ENCODE peak calls at places on chromosome 12, in ten cellular contexts. One of them, this sample, is unnamed.

GRCh38 chr12:32755051-32755653 is 545 bp downstream of the YARS2 start:
- DNase-seq in GM10248: peak
- DNase-seq in GM12864: peak
- DNase-seq in cardiac fibroblast: peak
- DNase-seq in type B pancreatic cell: peak
- DNase-seq in GM20000: peak
- DNase-seq in left lung: peak
- DNase-seq in fibroblast of pulmonary artery: peak
- DNase-seq in progenitor cell of endocrine pancreas: peak
- DNase-seq in breast epithelium: peak
- DNase-seq in this sample: no peak

GRCh38 chr12:48075833-48076232 is 30.0 kb downstream of the SENP1 start:
- DNase-seq in GM12864: no peak
- DNase-seq in GM10248: no peak
- DNase-seq in cardiac fibroblast: no peak
- DNase-seq in type B pancreatic cell: no peak
- DNase-seq in progenitor cell of endocrine pancreas: no peak
- DNase-seq in breast epithelium: no peak
- DNase-seq in GM20000: no peak
- DNase-seq in fibroblast of pulmonary artery: no peak
- DNase-seq in left lung: no peak
- DNase-seq in this sample: no peak

GRCh38 chr12:18479266-18479665 is 217.9 kb downstream of the PIK3C2G start:
- DNase-seq in breast epithelium: no peak
- DNase-seq in type B pancreatic cell: no peak
- DNase-seq in GM20000: no peak
- DNase-seq in GM12864: no peak
- DNase-seq in fibroblast of pulmonary artery: no peak
- DNase-seq in progenitor cell of endocrine pancreas: no peak
- DNase-seq in GM10248: no peak
- DNase-seq in left lung: no peak
- DNase-seq in cardiac fibroblast: no peak
- DNase-seq in this sample: no peak

GRCh38 chr12:121580959-121581680 is at the start of gene KDM2B:
- DNase-seq in progenitor cell of endocrine pancreas: no peak
- DNase-seq in fibroblast of pulmonary artery: peak
- DNase-seq in type B pancreatic cell: no peak
- DNase-seq in left lung: no peak
- DNase-seq in GM12864: no peak
- DNase-seq in breast epithelium: no peak
- DNase-seq in GM20000: no peak
- DNase-seq in cardiac fibroblast: peak
- DNase-seq in GM10248: no peak
- DNase-seq in this sample: no peak

GRCh38 chr12:47812797-47813490 is 6.8 kb downstream of the HDAC7 start:
- DNase-seq in GM20000: peak
- DNase-seq in type B pancreatic cell: no peak
- DNase-seq in left lung: peak
- DNase-seq in cardiac fibroblast: peak
- DNase-seq in progenitor cell of endocrine pancreas: peak
- DNase-seq in GM12864: peak
- DNase-seq in fibroblast of pulmonary artery: peak
- DNase-seq in GM10248: peak
- DNase-seq in breast epithelium: peak
- DNase-seq in this sample: no peak

GRCh38 chr12:56520025-56520810 is 1.4 kb upstream of the RBMS2 start:
- DNase-seq in progenitor cell of endocrine pancreas: no peak
- DNase-seq in GM20000: no peak
- DNase-seq in left lung: no peak
- DNase-seq in breast epithelium: no peak
- DNase-seq in cardiac fibroblast: peak
- DNase-seq in GM12864: no peak
- DNase-seq in fibroblast of pulmonary artery: peak
- DNase-seq in GM10248: no peak
- DNase-seq in type B pancreatic cell: no peak
- DNase-seq in this sample: no peak

GRCh38 chr12:131038961-131039360 is 85.3 kb downstream of the ADGRD1 start:
- DNase-seq in GM20000: no peak
- DNase-seq in breast epithelium: no peak
- DNase-seq in GM12864: no peak
- DNase-seq in progenitor cell of endocrine pancreas: no peak
- DNase-seq in type B pancreatic cell: no peak
- DNase-seq in fibroblast of pulmonary artery: no peak
- DNase-seq in left lung: peak
- DNase-seq in GM10248: no peak
- DNase-seq in cardiac fibroblast: no peak
- DNase-seq in this sample: no peak

GRCh38 chr12:3164454-3165310 is 87.5 kb downstream of the TSPAN9 start:
- DNase-seq in GM20000: no peak
- DNase-seq in breast epithelium: no peak
- DNase-seq in GM12864: no peak
- DNase-seq in cardiac fibroblast: no peak
- DNase-seq in type B pancreatic cell: no peak
- DNase-seq in progenitor cell of endocrine pancreas: no peak
- DNase-seq in left lung: no peak
- DNase-seq in fibroblast of pulmonary artery: peak
- DNase-seq in GM10248: no peak
- DNase-seq in this sample: no peak

DNA sequence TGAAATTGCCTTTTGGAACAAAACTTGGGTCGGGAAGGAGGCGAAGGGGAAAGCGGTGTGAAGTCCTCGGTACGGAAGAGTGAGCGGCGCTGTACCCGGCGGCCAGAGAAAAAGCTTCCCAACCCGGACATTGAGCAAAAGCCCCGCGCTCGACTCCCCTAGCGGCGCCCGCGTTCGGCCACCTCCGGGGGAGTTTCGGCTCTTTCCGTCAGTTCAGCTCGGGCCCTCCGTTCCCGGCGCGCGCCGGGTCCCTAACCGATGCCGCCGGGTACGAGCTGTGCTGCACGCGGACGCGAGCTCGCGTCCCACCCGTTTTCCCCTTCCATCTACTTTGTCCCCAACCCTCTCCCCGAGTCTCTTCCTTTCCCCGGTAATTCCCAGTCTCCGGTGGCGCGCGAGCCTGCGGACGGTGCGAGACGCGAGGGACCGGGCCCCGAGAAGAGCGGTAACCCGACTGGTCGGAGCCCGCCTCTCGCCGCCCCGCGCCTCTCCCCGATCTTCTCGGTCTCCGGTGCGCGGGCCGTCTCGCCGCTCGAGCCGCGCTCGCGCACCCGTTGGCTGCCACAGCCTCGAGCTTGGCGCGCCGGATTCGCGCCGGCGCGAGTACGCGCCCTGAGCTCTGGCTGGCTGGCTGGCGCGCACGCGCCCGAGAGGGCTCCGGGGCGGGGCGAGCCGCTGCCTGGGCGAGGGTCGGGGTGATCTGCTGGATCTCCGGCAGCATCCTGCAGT is 446 bp upstream of the SPATS2 start:
- DNase-seq in GM20000: peak
- DNase-seq in left lung: peak
- DNase-seq in GM10248: peak
- DNase-seq in progenitor cell of endocrine pancreas: peak
- DNase-seq in GM12864: peak
- DNase-seq in breast epithelium: peak
- DNase-seq in type B pancreatic cell: peak
- DNase-seq in cardiac fibroblast: peak
- DNase-seq in fibroblast of pulmonary artery: peak
- DNase-seq in this sample: no peak
- TF ChIP-seq CTCF in GM20000: no peak
- TF ChIP-seq CTCF in left lung: no peak
- TF ChIP-seq CTCF in GM10248: no peak
- TF ChIP-seq CTCF in progenitor cell of endocrine pancreas: peak
- TF ChIP-seq CTCF in GM12864: peak
- TF ChIP-seq CTCF in breast epithelium: peak
- TF ChIP-seq CTCF in type B pancreatic cell: peak
- TF ChIP-seq CTCF in cardiac fibroblast: peak
- TF ChIP-seq CTCF in fibroblast of pulmonary artery: peak
- TF ChIP-seq CTCF in this sample: peak

GRCh38 chr12:85424581-85425348 is 144.7 kb downstream of the ALX1 start:
- DNase-seq in type B pancreatic cell: no peak
- DNase-seq in left lung: peak
- DNase-seq in GM20000: peak
- DNase-seq in breast epithelium: no peak
- DNase-seq in fibroblast of pulmonary artery: peak
- DNase-seq in GM12864: peak
- DNase-seq in GM10248: peak
- DNase-seq in progenitor cell of endocrine pancreas: peak
- DNase-seq in cardiac fibroblast: peak
- DNase-seq in this sample: no peak
- TF ChIP-seq CTCF in type B pancreatic cell: peak
- TF ChIP-seq CTCF in left lung: peak
- TF ChIP-seq CTCF in GM20000: peak
- TF ChIP-seq CTCF in breast epithelium: no peak
- TF ChIP-seq CTCF in fibroblast of pulmonary artery: peak
- TF ChIP-seq CTCF in GM12864: peak
- TF ChIP-seq CTCF in GM10248: peak
- TF ChIP-seq CTCF in progenitor cell of endocrine pancreas: peak
- TF ChIP-seq CTCF in cardiac fibroblast: peak
- TF ChIP-seq CTCF in this sample: peak

DNA sequence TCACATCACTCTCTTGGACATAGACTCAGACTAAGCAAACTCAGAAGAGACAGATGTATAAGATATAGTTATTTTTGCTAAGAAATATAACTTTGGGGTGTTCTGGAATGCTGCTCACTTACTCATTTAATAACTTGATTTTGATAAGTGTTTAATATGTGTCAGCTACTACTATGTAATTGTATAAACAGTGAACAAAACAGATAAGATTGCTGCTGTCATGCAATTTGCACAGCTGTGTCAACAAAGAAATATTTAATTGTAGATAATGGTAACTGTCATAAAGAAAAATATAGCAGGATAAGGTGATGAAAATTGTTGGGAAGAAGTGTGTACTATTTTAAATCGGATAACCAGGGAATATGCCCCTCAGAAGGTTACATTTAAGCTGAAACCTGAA is 84.1 kb upstream of the ZDHHC17 start:
- DNase-seq in GM12864: no peak
- DNase-seq in cardiac fibroblast: no peak
- DNase-seq in breast epithelium: no peak
- DNase-seq in progenitor cell of endocrine pancreas: no peak
- DNase-seq in type B pancreatic cell: no peak
- DNase-seq in fibroblast of pulmonary artery: no peak
- DNase-seq in GM20000: no peak
- DNase-seq in left lung: no peak
- DNase-seq in GM10248: no peak
- DNase-seq in this sample: no peak
- TF ChIP-seq CTCF in GM12864: no peak
- TF ChIP-seq CTCF in cardiac fibroblast: no peak
- TF ChIP-seq CTCF in breast epithelium: no peak
- TF ChIP-seq CTCF in progenitor cell of endocrine pancreas: no peak
- TF ChIP-seq CTCF in type B pancreatic cell: no peak
- TF ChIP-seq CTCF in fibroblast of pulmonary artery: no peak
- TF ChIP-seq CTCF in GM20000: no peak
- TF ChIP-seq CTCF in left lung: no peak
- TF ChIP-seq CTCF in GM10248: no peak
- TF ChIP-seq CTCF in this sample: no peak

DNA sequence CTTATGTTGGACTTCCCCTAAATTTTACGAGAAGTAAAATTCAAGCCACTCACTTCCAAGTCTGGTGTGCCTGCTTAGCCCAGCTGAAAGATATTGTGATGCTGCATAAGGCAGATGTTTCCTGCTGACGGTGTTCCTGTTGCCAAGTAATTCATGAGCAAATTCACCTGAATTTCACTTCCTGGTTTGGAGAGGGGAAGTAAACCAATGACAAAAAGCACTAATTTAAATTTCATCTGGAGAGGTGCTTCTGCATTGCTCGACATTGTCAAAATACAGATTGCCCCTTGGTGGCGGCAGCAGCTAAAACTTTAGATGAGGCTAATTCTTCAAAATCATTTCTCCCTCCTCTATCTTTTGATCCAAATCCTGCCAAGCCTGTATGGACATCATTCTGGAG is 281.1 kb downstream of the AACS start:
- DNase-seq in GM12864: no peak
- DNase-seq in type B pancreatic cell: no peak
- DNase-seq in breast epithelium: no peak
- DNase-seq in GM10248: no peak
- DNase-seq in cardiac fibroblast: no peak
- DNase-seq in GM20000: no peak
- DNase-seq in fibroblast of pulmonary artery: no peak
- DNase-seq in progenitor cell of endocrine pancreas: no peak
- DNase-seq in left lung: no peak
- DNase-seq in this sample: no peak
- TF ChIP-seq CTCF in GM12864: no peak
- TF ChIP-seq CTCF in type B pancreatic cell: no peak
- TF ChIP-seq CTCF in breast epithelium: no peak
- TF ChIP-seq CTCF in GM10248: peak
- TF ChIP-seq CTCF in cardiac fibroblast: no peak
- TF ChIP-seq CTCF in GM20000: no peak
- TF ChIP-seq CTCF in fibroblast of pulmonary artery: no peak
- TF ChIP-seq CTCF in progenitor cell of endocrine pancreas: no peak
- TF ChIP-seq CTCF in left lung: no peak
- TF ChIP-seq CTCF in this sample: peak

GRCh38 chr12:107990325-107990724 is 138.8 kb upstream of the WSCD2 start:
- DNase-seq in GM10248: peak
- DNase-seq in GM20000: peak
- DNase-seq in GM12864: peak
- DNase-seq in breast epithelium: no peak
- DNase-seq in progenitor cell of endocrine pancreas: peak
- DNase-seq in cardiac fibroblast: peak
- DNase-seq in fibroblast of pulmonary artery: peak
- DNase-seq in type B pancreatic cell: no peak
- DNase-seq in left lung: no peak
- DNase-seq in this sample: no peak
- TF ChIP-seq CTCF in GM10248: peak
- TF ChIP-seq CTCF in GM20000: no peak
- TF ChIP-seq CTCF in GM12864: peak
- TF ChIP-seq CTCF in breast epithelium: no peak
- TF ChIP-seq CTCF in progenitor cell of endocrine pancreas: peak
- TF ChIP-seq CTCF in cardiac fibroblast: no peak
- TF ChIP-seq CTCF in fibroblast of pulmonary artery: peak
- TF ChIP-seq CTCF in type B pancreatic cell: peak
- TF ChIP-seq CTCF in left lung: no peak
- TF ChIP-seq CTCF in this sample: peak

This sample was measured in chondrocyte.